ENCODE peak calls at places on chromosomes 12 and 14, in seven cellular contexts. One of them, this sample, is unnamed.

GRCh38 chr12:79595273-79595672 is 95.5 kb downstream of the PAWR start:
- DNase-seq in H9: no peak
- DNase-seq in tibial artery: no peak
- DNase-seq in astrocyte: no peak
- DNase-seq in stomach: no peak
- DNase-seq in WERI-Rb-1: no peak
- DNase-seq in cardiac muscle cell: no peak
- DNase-seq in this sample: no peak

GRCh38 chr12:109951751-109952150 is 44.4 kb downstream of the GIT2 start:
- DNase-seq in H9: peak
- DNase-seq in tibial artery: no peak
- DNase-seq in astrocyte: peak
- DNase-seq in stomach: no peak
- DNase-seq in WERI-Rb-1: no peak
- DNase-seq in cardiac muscle cell: peak
- DNase-seq in this sample: peak

GRCh38 chr12:67268335-67268895 is 743 bp upstream of the CAND1 start:
- DNase-seq in H9: peak
- DNase-seq in tibial artery: peak
- DNase-seq in astrocyte: peak
- DNase-seq in stomach: peak
- DNase-seq in WERI-Rb-1: peak
- DNase-seq in cardiac muscle cell: peak
- DNase-seq in this sample: peak

GRCh38 chr14:48568688-48569087 is 893.3 kb upstream of the MDGA2 start:
- DNase-seq in H9: no peak
- DNase-seq in tibial artery: no peak
- DNase-seq in astrocyte: peak
- DNase-seq in stomach: no peak
- DNase-seq in WERI-Rb-1: no peak
- DNase-seq in cardiac muscle cell: no peak
- DNase-seq in this sample: no peak

GRCh38 chr12:66036317-66036716 is 94.2 kb downstream of the LLPH start:
- DNase-seq in H9: no peak
- DNase-seq in tibial artery: peak
- DNase-seq in astrocyte: peak
- DNase-seq in stomach: no peak
- DNase-seq in WERI-Rb-1: no peak
- DNase-seq in cardiac muscle cell: peak
- DNase-seq in this sample: peak

GRCh38 chr14:22668417-22668816 is 24.3 kb upstream of the OR6J1 start:
- DNase-seq in H9: no peak
- DNase-seq in tibial artery: no peak
- DNase-seq in astrocyte: peak
- DNase-seq in stomach: no peak
- DNase-seq in WERI-Rb-1: no peak
- DNase-seq in cardiac muscle cell: no peak
- DNase-seq in this sample: no peak

GRCh38 chr12:12645485-12645884 is 33.8 kb downstream of the CREBL2 start:
- DNase-seq in H9: peak
- DNase-seq in tibial artery: no peak
- DNase-seq in astrocyte: peak
- DNase-seq in stomach: no peak
- DNase-seq in WERI-Rb-1: no peak
- DNase-seq in cardiac muscle cell: peak
- DNase-seq in this sample: no peak

GRCh38 chr12:15151141-15152091 is 69.8 kb downstream of the RERG start:
- DNase-seq in H9: no peak
- DNase-seq in tibial artery: no peak
- DNase-seq in astrocyte: no peak
- DNase-seq in stomach: no peak
- DNase-seq in WERI-Rb-1: peak
- DNase-seq in cardiac muscle cell: peak
- DNase-seq in this sample: no peak

GRCh38 chr12:53726342-53726741 is 910 bp downstream of the CALCOCO1 start:
- DNase-seq in H9: no peak
- DNase-seq in tibial artery: no peak
- DNase-seq in astrocyte: no peak
- DNase-seq in stomach: no peak
- DNase-seq in WERI-Rb-1: no peak
- DNase-seq in cardiac muscle cell: no peak
- DNase-seq in this sample: no peak

GRCh38 chr12:13970803-13971202 is 10.6 kb downstream of the GRIN2B start:
- DNase-seq in H9: no peak
- DNase-seq in tibial artery: no peak
- DNase-seq in astrocyte: no peak
- DNase-seq in stomach: no peak
- DNase-seq in WERI-Rb-1: no peak
- DNase-seq in cardiac muscle cell: no peak
- DNase-seq in this sample: no peak

GRCh38 chr12:6167327-6168280 is 32.6 kb upstream of the CD9 start:
- DNase-seq in H9: no peak
- DNase-seq in tibial artery: peak
- DNase-seq in astrocyte: peak
- DNase-seq in stomach: peak
- DNase-seq in WERI-Rb-1: no peak
- DNase-seq in cardiac muscle cell: no peak
- DNase-seq in this sample: no peak

GRCh38 chr12:54159140-54159539 is 29.6 kb downstream of the SMUG1 start:
- DNase-seq in H9: peak
- DNase-seq in tibial artery: no peak
- DNase-seq in astrocyte: no peak
- DNase-seq in stomach: peak
- DNase-seq in WERI-Rb-1: peak
- DNase-seq in cardiac muscle cell: peak
- DNase-seq in this sample: no peak

GRCh38 chr12:111757361-111758119 is 9.2 kb upstream of the ALDH2 start:
- DNase-seq in H9: no peak
- DNase-seq in tibial artery: peak
- DNase-seq in astrocyte: peak
- DNase-seq in stomach: peak
- DNase-seq in WERI-Rb-1: no peak
- DNase-seq in cardiac muscle cell: no peak
- DNase-seq in this sample: no peak

GRCh38 chr12:56682323-56682722 is 5.8 kb downstream of the PTGES3 start:
- DNase-seq in H9: peak
- DNase-seq in tibial artery: peak
- DNase-seq in astrocyte: no peak
- DNase-seq in stomach: peak
- DNase-seq in WERI-Rb-1: no peak
- DNase-seq in cardiac muscle cell: no peak
- DNase-seq in this sample: no peak

DNA sequence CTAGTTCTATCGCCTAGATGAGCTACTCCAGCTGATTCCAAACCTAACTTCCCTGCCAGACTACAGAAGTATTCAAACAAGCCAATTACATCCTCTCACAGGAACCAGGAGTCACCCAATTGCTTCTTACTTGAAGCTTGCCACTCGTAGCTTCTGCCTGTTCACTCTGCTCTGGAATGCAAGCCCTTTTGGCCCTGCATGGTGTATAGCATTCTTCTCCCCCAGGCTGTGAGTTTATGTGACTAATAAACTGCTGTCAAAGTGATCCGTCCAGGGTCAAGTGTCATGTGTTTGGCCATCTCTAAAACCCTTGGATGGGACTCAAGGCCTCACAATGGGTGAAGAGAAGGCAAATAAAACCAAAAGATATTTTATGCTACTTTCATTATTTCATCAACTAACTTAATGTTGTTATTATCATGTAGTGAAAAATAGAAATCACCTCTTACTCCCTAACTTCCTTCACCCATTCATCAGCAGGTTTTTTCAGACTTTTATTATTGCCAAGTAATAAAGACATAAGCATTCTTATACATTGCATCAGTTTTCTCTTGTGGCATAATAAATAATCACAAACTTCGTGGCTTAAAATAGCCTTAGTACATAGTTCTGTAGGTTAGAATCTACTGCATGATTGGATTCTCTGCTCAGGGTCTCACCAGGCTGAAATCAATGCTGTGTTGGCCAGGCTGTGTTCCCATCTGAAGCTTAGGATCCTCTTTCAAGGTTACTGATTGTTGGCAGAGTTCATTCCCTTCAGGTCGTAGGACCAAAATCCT is 1981.7 kb upstream of the FLRT2 start:
- DNase-seq in H9: no peak
- DNase-seq in tibial artery: no peak
- DNase-seq in astrocyte: peak
- DNase-seq in stomach: no peak
- DNase-seq in WERI-Rb-1: no peak
- DNase-seq in cardiac muscle cell: peak
- DNase-seq in this sample: no peak
- H3K27ac ChIP-seq in H9: no peak
- H3K27ac ChIP-seq in tibial artery: no peak
- H3K27ac ChIP-seq in astrocyte: no peak
- H3K27ac ChIP-seq in stomach: no peak
- H3K27ac ChIP-seq in WERI-Rb-1: no peak
- H3K27ac ChIP-seq in cardiac muscle cell: no peak
- H3K27ac ChIP-seq in this sample: no peak

GRCh38 chr12:1594295-1595025 is at the start of gene FBXL14:
- DNase-seq in H9: peak
- DNase-seq in tibial artery: peak
- DNase-seq in astrocyte: peak
- DNase-seq in stomach: peak
- DNase-seq in WERI-Rb-1: peak
- DNase-seq in cardiac muscle cell: peak
- DNase-seq in this sample: peak
- TF ChIP-seq CTCF in H9: no peak
- TF ChIP-seq CTCF in tibial artery: peak
- TF ChIP-seq CTCF in astrocyte: no peak
- TF ChIP-seq CTCF in stomach: no peak
- TF ChIP-seq CTCF in WERI-Rb-1: no peak
- TF ChIP-seq CTCF in cardiac muscle cell: no peak
- TF ChIP-seq CTCF in this sample: no peak

DNA sequence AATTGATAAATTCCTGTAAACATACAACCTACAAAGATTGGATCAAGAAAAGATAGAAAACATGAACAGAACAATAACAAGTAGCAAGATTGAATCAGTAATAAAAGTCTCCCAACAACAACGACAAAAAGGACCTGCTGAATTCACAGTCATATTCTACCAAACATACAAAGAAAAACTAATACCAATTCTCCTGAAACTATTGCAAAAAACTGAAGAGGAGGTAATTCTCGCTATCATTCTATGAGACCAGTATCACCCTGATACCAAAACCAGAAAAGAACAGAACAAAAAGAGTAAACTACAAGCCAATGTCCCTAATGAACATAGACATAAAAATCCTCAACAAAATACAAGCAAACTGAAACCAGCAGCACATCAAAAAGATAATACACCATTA is 14.4 kb downstream of the SLC25A21 start:
- DNase-seq in H9: no peak
- DNase-seq in tibial artery: no peak
- DNase-seq in astrocyte: no peak
- DNase-seq in stomach: no peak
- DNase-seq in WERI-Rb-1: no peak
- DNase-seq in cardiac muscle cell: no peak
- DNase-seq in this sample: no peak
- H3K27ac ChIP-seq in H9: no peak
- H3K27ac ChIP-seq in tibial artery: no peak
- H3K27ac ChIP-seq in astrocyte: no peak
- H3K27ac ChIP-seq in stomach: no peak
- H3K27ac ChIP-seq in WERI-Rb-1: no peak
- H3K27ac ChIP-seq in cardiac muscle cell: no peak
- H3K27ac ChIP-seq in this sample: no peak

GRCh38 chr14:36747411-36748184 is 85.9 kb downstream of the PAX9 start:
- DNase-seq in H9: no peak
- DNase-seq in tibial artery: no peak
- DNase-seq in astrocyte: no peak
- DNase-seq in stomach: no peak
- DNase-seq in WERI-Rb-1: no peak
- DNase-seq in cardiac muscle cell: no peak
- DNase-seq in this sample: no peak
- TF ChIP-seq CTCF in H9: peak
- TF ChIP-seq CTCF in tibial artery: no peak
- TF ChIP-seq CTCF in astrocyte: peak
- TF ChIP-seq CTCF in stomach: no peak
- TF ChIP-seq CTCF in WERI-Rb-1: peak
- TF ChIP-seq CTCF in cardiac muscle cell: no peak
- TF ChIP-seq CTCF in this sample: peak

GRCh38 chr12:57755194-57755453 is 221 bp downstream of the MARCHF9 start:
- DNase-seq in H9: no peak
- DNase-seq in tibial artery: no peak
- DNase-seq in astrocyte: no peak
- DNase-seq in stomach: no peak
- DNase-seq in WERI-Rb-1: no peak
- DNase-seq in cardiac muscle cell: no peak
- DNase-seq in this sample: no peak
- H3K27ac ChIP-seq in H9: no peak
- H3K27ac ChIP-seq in tibial artery: peak
- H3K27ac ChIP-seq in astrocyte: no peak
- H3K27ac ChIP-seq in stomach: peak
- H3K27ac ChIP-seq in WERI-Rb-1: peak
- H3K27ac ChIP-seq in cardiac muscle cell: no peak
- H3K27ac ChIP-seq in this sample: peak

GRCh38 chr12:93990832-93991748 is 157.3 kb upstream of the PLXNC1 start:
- DNase-seq in H9: peak
- DNase-seq in tibial artery: peak
- DNase-seq in astrocyte: peak
- DNase-seq in stomach: no peak
- DNase-seq in WERI-Rb-1: peak
- DNase-seq in cardiac muscle cell: peak
- DNase-seq in this sample: no peak
- TF ChIP-seq CTCF in H9: peak
- TF ChIP-seq CTCF in tibial artery: no peak
- TF ChIP-seq CTCF in astrocyte: peak
- TF ChIP-seq CTCF in stomach: no peak
- TF ChIP-seq CTCF in WERI-Rb-1: peak
- TF ChIP-seq CTCF in cardiac muscle cell: peak
- TF ChIP-seq CTCF in this sample: no peak